ENCODE peak calls at places on chromosomes 11 and 22, in seven cellular contexts. E, J, S, Z, K, B and O are unnamed samples.

GRCh38 chr22:30270841-30271240 is 4.2 kb upstream of the OSM start:
- DNase-seq in J (peak; percentile 77), B (no peak), E (peak; percentile 79), S (no peak), K (no peak), Z (peak; percentile 54), O (no peak)

GRCh38 chr22:31496735-31497146 is 405 bp downstream of the SFI1 start:
- DNase-seq in E (no peak), K (peak; percentile 81), B (no peak), S (no peak), J (no peak), Z (no peak), O (no peak)

GRCh38 chr11:34613462-34614183 is 7.3 kb upstream of the EHF start:
- DNase-seq in K (no peak), J (no peak), B (no peak), Z (no peak), E (no peak), S (no peak), O (no peak)

GRCh38 chr11:59647245-59647965 is 21.4 kb downstream of the PATL1 start:
- DNase-seq in B (no peak), S (no peak), K (no peak), J (no peak), E (no peak), Z (no peak), O (no peak)

GRCh38 chr11:78199015-78199652 is 10.4 kb downstream of the USP35 start:
- DNase-seq in K (peak; percentile 17), B (no peak), E (no peak), J (no peak), Z (no peak), S (no peak), O (no peak)

GRCh38 chr11:6405039-6405667 is 13.7 kb downstream of the APBB1 start:
- DNase-seq in B (peak; percentile 31), S (peak; percentile 90), Z (no peak), E (no peak), J (no peak), K (no peak), O (no peak)

GRCh38 chr22:23603266-23603665 is 23.2 kb upstream of the IGLL1 start:
- DNase-seq in E (no peak), B (no peak), K (no peak), S (no peak), Z (no peak), J (no peak), O (no peak)

GRCh38 chr22:39474351-39474991 is 17.7 kb downstream of the MGAT3 start:
- DNase-seq in B (no peak), Z (no peak), E (no peak), J (no peak), K (no peak), S (no peak), O (no peak)

GRCh38 chr11:10581481-10582019 is 13.1 kb upstream of the LYVE1 start:
- DNase-seq in Z (no peak), J (peak; percentile 48), E (no peak), S (no peak), B (no peak), K (peak; percentile 77), O (no peak)

GRCh38 chr11:128039140-128040021 is 548.0 kb downstream of the ETS1 start:
- DNase-seq in B (peak; percentile 76), K (no peak), S (no peak), J (peak; percentile 51), E (peak; percentile 95), Z (no peak), O (peak; percentile 54)

GRCh38 chr11:95459268-95460040 is 228.5 kb upstream of the SESN3 start:
- DNase-seq in J (no peak), S (no peak), B (no peak), E (peak; percentile 38), Z (no peak), K (no peak), O (no peak)

GRCh38 chr22:49966716-49967332 is 6.3 kb downstream of the PIM3 start:
- DNase-seq in Z (no peak), E (peak; percentile 67), S (peak; percentile 51), J (peak; percentile 66), B (no peak), K (peak; percentile 83), O (no peak)

GRCh38 chr11:111598546-111598945 is 3.7 kb upstream of the SIK2 start:
- DNase-seq in Z (no peak), S (no peak), J (no peak), E (peak; percentile 85), B (no peak), K (no peak), O (no peak)

GRCh38 chr11:92784313-92784712 is 185.1 kb upstream of the MTNR1B start:
- DNase-seq in S (no peak), K (no peak), J (no peak), Z (no peak), E (no peak), B (no peak), O (no peak)

GRCh38 chr22:41458161-41458728 is 10.2 kb downstream of the PHF5A start:
- DNase-seq in J (no peak), Z (no peak), K (peak; percentile 9), B (no peak), S (no peak), E (no peak), O (no peak)

GRCh38 chr11:34354782-34355181 is 3.0 kb downstream of the ABTB2 start:
- DNase-seq in K (no peak), Z (no peak), E (peak; percentile 19), S (no peak), B (no peak), J (no peak), O (no peak)

GRCh38 chr22:20130739-20131592 is 638 bp upstream of the ZDHHC8 start:
- DNase-seq in E (peak; percentile 65), S (peak; percentile 86), B (peak; percentile 82), J (peak; percentile 81), Z (peak; percentile 100), K (peak; percentile 95), O (peak; percentile 74)

GRCh38 chr11:133277886-133278285 is 254.4 kb downstream of the OPCML start:
- DNase-seq in S (no peak), J (no peak), K (no peak), E (no peak), B (no peak), Z (no peak), O (no peak)

GRCh38 chr11:131658952-131659351 is 288.5 kb downstream of the NTM start:
- DNase-seq in K (no peak), Z (no peak), B (no peak), S (no peak), J (no peak), E (no peak), O (no peak)

GRCh38 chr22:38072322-38073149 is 11.4 kb downstream of the SLC16A8 start:
- DNase-seq in S (no peak), K (peak; percentile 64), J (no peak), E (no peak), Z (no peak), B (no peak), O (no peak)

GRCh38 chr22:38073150-38074130 is 10.5 kb downstream of the SLC16A8 start:
- DNase-seq in J (no peak), K (peak; percentile 70), Z (no peak), B (no peak), S (no peak), E (no peak), O (no peak)

GRCh38 chr22:38075105-38075825 is 8.7 kb downstream of the SLC16A8 start:
- DNase-seq in K (no peak), S (no peak), Z (peak; percentile 67), B (no peak), E (no peak), J (no peak), O (no peak)

GRCh38 chr22:38075961-38076360 is 8.0 kb downstream of the SLC16A8 start:
- DNase-seq in Z (no peak), S (no peak), B (no peak), K (no peak), J (no peak), E (no peak), O (no peak)

GRCh38 chr22:38074181-38075104 is 9.5 kb downstream of the SLC16A8 start:
- DNase-seq in J (no peak), S (peak; percentile 67), K (no peak), Z (no peak), E (peak; percentile 40), B (no peak), O (no peak)
- H3K9me3 ChIP-seq in J (no peaks in the 10 kb centered on the region), S (no peaks in the 10 kb centered on the region), K (no peaks in the 10 kb centered on the region), Z (no peaks in the 10 kb centered on the region), E (no peaks in the 10 kb centered on the region), B (no peaks in the 10 kb centered on the region), O (no peaks in the 10 kb centered on the region)

DNA sequence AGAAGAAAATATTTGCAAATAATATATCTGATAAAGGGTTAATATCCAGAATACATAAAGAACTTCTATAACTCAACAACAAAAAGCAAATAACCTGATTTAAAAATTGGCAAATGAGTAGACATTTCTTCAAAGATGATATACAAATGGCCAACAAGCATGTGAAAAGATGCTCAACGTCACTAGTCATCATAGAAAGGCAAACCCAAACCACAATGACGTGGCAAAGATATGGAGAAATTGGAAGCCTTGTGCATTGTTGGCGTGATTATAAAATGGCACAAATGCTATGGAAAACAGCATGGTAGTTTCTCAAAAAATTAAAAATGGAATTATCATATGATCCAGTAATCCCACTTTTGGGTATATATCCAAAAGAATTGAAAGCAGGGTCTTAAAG is 466.3 kb downstream of the TBC1D22A start:
- DNase-seq in E (no peak), S (no peak), B (no peak), K (no peak), J (no peak), Z (no peak), O (no peak)
- H3K9me3 ChIP-seq in E (no peaks in the 10 kb centered on the region), S (peaks cover 20% of the 10 kb centered on the region), B (no peaks in the 10 kb centered on the region), K (peaks cover 2% of the 10 kb centered on the region), J (peaks cover 14% of the 10 kb centered on the region), Z (no peaks in the 10 kb centered on the region), O (peaks cover 4% of the 10 kb centered on the region)

GRCh38 chr11:35661539-35661938 is 1.0 kb upstream of the TRIM44 start:
- DNase-seq in J (no peak), E (no peak), Z (no peak), K (no peak), S (no peak), B (no peak), O (no peak)

GRCh38 chr11:35663408-35663702 is 780 bp downstream of the TRIM44 start:
- DNase-seq in B (no peak), S (no peak), J (no peak), K (no peak), E (no peak), Z (no peak), O (no peak)

GRCh38 chr11:35664977-35665441 is 2.4 kb downstream of the TRIM44 start:
- DNase-seq in B (no peak), K (no peak), S (no peak), E (no peak), Z (no peak), J (no peak), O (no peak)

GRCh38 chr11:35662061-35662648 is 420 bp upstream of the TRIM44 start:
- DNase-seq in B (no peak), K (no peak), J (no peak), Z (no peak), S (no peak), E (peak; percentile 5), O (no peak)

GRCh38 chr11:35662649-35663407 is at the start of gene TRIM44:
- DNase-seq in J (peak; percentile 85), Z (peak; percentile 85), K (peak; percentile 94), B (peak; percentile 84), S (peak; percentile 74), E (peak; percentile 87), O (peak; percentile 64)
- H3K9me3 ChIP-seq in J (no peaks in the 10 kb centered on the region), Z (no peaks in the 10 kb centered on the region), K (no peaks in the 10 kb centered on the region), B (peaks cover 14% of the 10 kb centered on the region), S (peaks cover 18% of the 10 kb centered on the region), E (no peaks in the 10 kb centered on the region), O (no peaks in the 10 kb centered on the region)

DNA sequence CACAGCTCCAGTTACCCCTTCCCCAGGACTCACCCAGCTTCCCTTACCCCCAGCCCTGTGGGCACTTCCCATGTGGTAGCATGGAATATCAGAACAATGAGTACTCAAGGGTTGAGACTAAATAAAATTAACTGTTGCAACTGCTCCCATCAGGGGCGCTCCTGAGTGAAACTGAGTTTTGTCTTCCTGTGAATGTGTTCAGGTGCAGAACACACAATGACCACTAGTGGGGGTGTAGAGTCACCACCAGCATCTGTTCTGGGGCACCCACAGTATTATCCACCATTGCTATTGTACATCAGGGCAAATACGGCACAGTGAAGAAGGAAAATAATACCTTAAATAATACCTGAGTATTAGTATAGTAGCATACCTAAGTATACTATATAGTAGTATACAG is 689.7 kb downstream of the TBC1D22A start:
- DNase-seq in J (no peak), K (no peak), Z (peak; percentile 66), B (no peak), S (no peak), E (no peak), O (no peak)
- H3K9me3 ChIP-seq in J (peaks cover 9% of the 10 kb centered on the region), K (no peaks in the 10 kb centered on the region), Z (no peaks in the 10 kb centered on the region), B (no peaks in the 10 kb centered on the region), S (peaks cover 24% of the 10 kb centered on the region), E (no peaks in the 10 kb centered on the region), O (no peaks in the 10 kb centered on the region)